ENCODE peak calls at places on chromosomes 6 and 20, in six cellular contexts. Z is body of pancreas, Y is RWPE2, S is aorta, D is lung, H is right lobe of liver. O is an unnamed sample.

GRCh38 chr6:41367700-41368099 is 32.3 kb downstream of the NCR2 start:
- DNase-seq in H (no peak), D (no peak), Z (peak; percentile 31), S (no peak), Y (no peak), O (peak; percentile 39)

GRCh38 chr20:10093087-10093591 is 58.4 kb downstream of the ANKEF1 start:
- DNase-seq in Y (peak; percentile 77), H (no peak), Z (no peak), S (no peak), D (no peak), O (peak; percentile 89)

GRCh38 chr6:111551521-111552231 is 54.0 kb downstream of the TRAF3IP2 start:
- DNase-seq in S (no peak), H (peak; percentile 45), Z (peak; percentile 83), Y (no peak), D (peak; percentile 54), O (no peak)

GRCh38 chr20:61443541-61444126 is 191.6 kb downstream of the CDH4 start:
- DNase-seq in Y (no peak), D (no peak), Z (no peak), H (no peak), S (no peak), O (no peak)

GRCh38 chr20:16360668-16361067 is 212.6 kb downstream of the KIF16B start:
- DNase-seq in Y (no peak), Z (no peak), H (no peak), S (no peak), D (no peak), O (no peak)

GRCh38 chr6:104908431-104909139 is 48.3 kb upstream of the LIN28B start:
- DNase-seq in H (no peak), D (no peak), Y (no peak), Z (no peak), S (no peak), O (no peak)

GRCh38 chr20:16556299-16556698 is 16.9 kb downstream of the KIF16B start:
- DNase-seq in Y (no peak), D (no peak), H (no peak), Z (no peak), S (no peak), O (no peak)

GRCh38 chr6:129543981-129544380 is 166.0 kb downstream of the ARHGAP18 start:
- DNase-seq in H (no peak), Y (no peak), D (no peak), S (no peak), Z (no peak), O (no peak)

GRCh38 chr6:150541587-150541986 is 58.1 kb upstream of the PLEKHG1 start:
- DNase-seq in S (no peak), Y (no peak), D (no peak), Z (peak; percentile 34), H (peak; percentile 49), O (no peak)

GRCh38 chr6:163092846-163093245 is 321.7 kb upstream of the QKI start:
- DNase-seq in H (no peak), Z (no peak), D (no peak), S (no peak), Y (no peak), O (no peak)

GRCh38 chr6:148548065-148548748 is 198.6 kb upstream of the UST start:
- DNase-seq in D (no peak), H (no peak), Y (no peak), Z (no peak), S (no peak), O (no peak)

GRCh38 chr6:148548749-148549140 is 198.1 kb upstream of the UST start:
- DNase-seq in Y (no peak), H (no peak), Z (no peak), D (no peak), S (no peak), O (no peak)

GRCh38 chr6:148545901-148546300 is 200.9 kb upstream of the UST start:
- DNase-seq in Y (no peak), Z (no peak), D (no peak), H (no peak), S (no peak), O (no peak)

GRCh38 chr6:148544421-148544820 is 201.8 kb downstream of the SASH1 start:
- DNase-seq in Y (no peak), D (no peak), S (no peak), Z (no peak), H (no peak), O (no peak)

DNA sequence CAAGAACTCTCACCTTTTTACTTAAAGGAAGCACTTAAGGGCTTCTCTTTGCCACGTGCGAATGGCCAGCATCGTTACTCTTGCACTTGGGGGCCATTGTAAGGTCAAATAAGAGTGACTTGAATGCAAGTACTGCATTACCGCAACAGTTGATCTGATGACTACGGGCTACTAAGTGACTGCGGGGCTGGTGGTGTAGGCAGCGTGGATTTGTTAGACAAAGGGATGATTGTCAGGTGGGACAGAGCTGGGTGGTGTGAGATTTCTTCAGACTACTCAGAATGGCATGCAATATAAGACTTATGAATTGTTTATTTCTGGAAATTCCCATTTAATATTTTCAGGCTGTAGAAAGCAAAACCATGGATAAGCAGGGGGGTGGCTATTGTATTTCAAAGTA is 199.7 kb upstream of the UST start:
- DNase-seq in S (no peak), H (no peak), Z (no peak), Y (no peak), D (no peak), O (no peak)
- H3K36me3 ChIP-seq in S (peaks cover 10% of the 10 kb centered on the region), H (peaks cover 3% of the 10 kb centered on the region), Z (no peaks in the 10 kb centered on the region), Y (peaks cover 24% of the 10 kb centered on the region), D (peaks cover 27% of the 10 kb centered on the region), O (peaks cover 65% of the 10 kb centered on the region)

GRCh38 chr20:64084209-64085152 is at the start of gene LKAAEAR1:
- DNase-seq in D (no peak), H (no peak), Z (no peak), S (no peak), Y (no peak), O (no peak)
- H3K4me3 ChIP-seq in D (peak within 1 kb of the TSS; percentile 37), H (peak within 1 kb of the TSS; percentile 50), Z (peak within 1 kb of the TSS; percentile 31), S (peak within 1 kb of the TSS; percentile 27), Y (peak within 1 kb of the TSS; percentile 37), O (peak within 1 kb of the TSS; percentile 52)

GRCh38 chr6:81371929-81372328 is 380.6 kb downstream of the TENT5A start:
- DNase-seq in Z (no peak), H (no peak), S (no peak), D (no peak), Y (no peak), O (no peak)
- H3K9me3 ChIP-seq in Z (no peaks in the 10 kb centered on the region), H (no peaks in the 10 kb centered on the region), S (no peaks in the 10 kb centered on the region), D (no peaks in the 10 kb centered on the region), Y (no peaks in the 10 kb centered on the region), O (no peaks in the 10 kb centered on the region)

GRCh38 chr6:153059311-153059710 is 56.8 kb upstream of the MTRF1L start:
- DNase-seq in S (no peak), Y (no peak), D (no peak), Z (no peak), H (no peak), O (no peak)

GRCh38 chr6:153059757-153060156 is 57.2 kb upstream of the MTRF1L start:
- DNase-seq in H (no peak), Z (no peak), Y (no peak), D (no peak), S (no peak), O (no peak)

GRCh38 chr6:153065222-153065621 is 62.7 kb upstream of the MTRF1L start:
- DNase-seq in S (no peak), H (no peak), Y (no peak), Z (no peak), D (no peak), O (no peak)

GRCh38 chr6:153063936-153064335 is 61.4 kb upstream of the MTRF1L start:
- DNase-seq in H (no peak), Y (no peak), S (no peak), D (no peak), Z (no peak), O (no peak)

DNA sequence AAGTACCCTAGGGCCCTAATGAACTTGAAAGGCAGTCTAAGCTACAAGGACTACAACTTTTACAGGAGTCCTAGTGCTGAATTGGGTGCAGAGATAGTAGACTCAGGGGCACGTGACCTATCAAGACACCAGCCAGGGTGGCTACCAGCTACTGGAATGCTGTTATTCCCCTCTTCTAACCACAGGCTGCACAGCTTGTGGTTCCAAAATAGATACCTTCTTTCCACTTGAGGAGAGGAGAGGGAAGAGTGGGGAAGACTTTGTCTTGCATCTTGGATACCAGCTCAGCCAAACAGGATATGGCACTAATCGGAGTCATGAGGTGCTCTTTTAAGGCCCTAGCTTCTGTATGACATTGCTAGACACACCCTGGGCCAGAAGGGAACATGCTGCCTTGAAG is 60.0 kb upstream of the MTRF1L start:
- DNase-seq in D (no peak), S (no peak), Y (no peak), H (no peak), Z (no peak), O (no peak)
- H3K36me3 ChIP-seq in D (no peaks in the 10 kb centered on the region), S (no peaks in the 10 kb centered on the region), Y (no peaks in the 10 kb centered on the region), H (no peaks in the 10 kb centered on the region), Z (no peaks in the 10 kb centered on the region), O (no peaks in the 10 kb centered on the region)

O was measured in MG63.